ENCODE peak calls at places on chromosomes 11 and 22, in four cellular contexts. J is glutamatergic neuron; L is stimulated activated CD4-positive, alpha-beta T cell treated with anti-CD3 and anti-CD28 coated beads, Interleukin-1b, Interleukin-23, amount 100 ng/mL, for 4 hours; O is mucosa of descending colon. C is an unnamed sample.

GRCh38 chr11:128135451-128135850 is 451.9 kb downstream of the ETS1 start:
- DNase-seq in J (no peak), L (no peak), O (no peak), C (no peak)

GRCh38 chr11:11948242-11948947 is 60.0 kb downstream of the DKK3 start:
- DNase-seq in J (no peak), L (no peak), O (no peak), C (no peak)

GRCh38 chr11:42410251-42410956 is 901.4 kb upstream of the API5 start:
- DNase-seq in J (no peak), L (no peak), O (no peak), C (no peak)

GRCh38 chr11:65184146-65184545 is 2.4 kb downstream of the CAPN1 start:
- DNase-seq in J (peak; percentile 36), L (no peak), O (no peak), C (no peak)

GRCh38 chr11:63834532-63835155 is 4.3 kb upstream of the MARK2 start:
- DNase-seq in J (no peak), L (no peak), O (no peak), C (no peak)

GRCh38 chr22:36606659-36607058 is 77.7 kb upstream of the EIF3D start:
- DNase-seq in J (no peak), L (no peak), O (no peak), C (no peak)

GRCh38 chr11:18772211-18772610 is 19.4 kb downstream of the PTPN5 start:
- DNase-seq in J (peak; percentile 32), L (no peak), O (no peak), C (no peak)

GRCh38 chr11:3074912-3075589 is 17.8 kb upstream of the CARS1 start:
- DNase-seq in J (no peak), L (no peak), O (no peak), C (no peak)

GRCh38 chr11:1279674-1280055 is 29.8 kb downstream of the TOLLIP start:
- DNase-seq in J (no peak), L (no peak), O (no peak), C (no peak)

GRCh38 chr11:102940714-102941588 is 14.6 kb downstream of the MMP13 start:
- DNase-seq in J (no peak), L (peak; percentile 10), O (no peak), C (peak; percentile 15)

GRCh38 chr11:8009856-8010255 is 22.7 kb downstream of the EIF3F start:
- DNase-seq in J (no peak), L (no peak), O (no peak), C (no peak)